ENCODE peak calls at places on chromosomes 7 and 10, in eight cellular contexts. S, N, Z, D, P, U, O and T are unnamed samples.

GRCh38 chr7:111329367-111330234 is 232.7 kb downstream of the IMMP2L start:
- DNase-seq in D (peak; percentile 48), S (no peak), N (no peak), Z (no peak), O (no peak), U (no peak), P (no peak), T (no peak)

GRCh38 chr7:23298885-23299769 is at the start of gene MALSU1:
- DNase-seq in D (peak; percentile 96), O (peak; percentile 97), P (peak; percentile 88), Z (peak; percentile 65), U (peak; percentile 97), S (peak; percentile 100), N (peak; percentile 95), T (peak; percentile 96)

GRCh38 chr10:45374451-45375052 is 536 bp downstream of the ALOX5 start:
- DNase-seq in N (no peak), O (peak; percentile 33), D (no peak), U (no peak), Z (no peak), S (peak; percentile 45), P (no peak), T (peak; percentile 28)

GRCh38 chr7:120444650-120445049 is 171.7 kb downstream of the KCND2 start:
- DNase-seq in S (no peak), N (no peak), O (no peak), U (no peak), Z (no peak), P (no peak), D (no peak), T (no peak)

GRCh38 chr7:380724-381210 is 90.8 kb downstream of the FOXL3 start:
- DNase-seq in P (no peak), O (no peak), D (no peak), Z (no peak), U (no peak), N (no peak), S (no peak), T (no peak)

GRCh38 chr7:38554586-38554985 is 76.6 kb downstream of the AMPH start:
- DNase-seq in D (no peak), O (no peak), U (no peak), N (no peak), S (no peak), Z (no peak), P (no peak), T (no peak)

GRCh38 chr7:67413670-67414069 is 417.0 kb downstream of the TYW1 start:
- DNase-seq in O (no peak), S (no peak), P (no peak), N (no peak), Z (no peak), U (no peak), D (no peak), T (no peak)

GRCh38 chr7:4241791-4242190 is 440.3 kb upstream of the FOXK1 start:
- DNase-seq in P (no peak), D (no peak), S (no peak), U (no peak), Z (no peak), O (no peak), N (no peak), T (no peak)

GRCh38 chr10:46539596-46540411 is 16.7 kb downstream of the GPRIN2 start:
- DNase-seq in U (no peak), P (no peak), D (peak; percentile 86), O (peak; percentile 4), S (no peak), Z (no peak), N (no peak), T (peak; percentile 46)

GRCh38 chr10:15123749-15124184 is 26.6 kb downstream of the RPP38 start:
- DNase-seq in N (no peak), O (no peak), U (no peak), Z (peak; percentile 81), P (no peak), D (peak; percentile 85), S (no peak), T (peak; percentile 77)

GRCh38 chr10:3622845-3623621 is 162.0 kb downstream of the KLF6 start:
- DNase-seq in S (no peak), U (no peak), D (peak; percentile 28), Z (no peak), P (no peak), N (no peak), O (no peak), T (peak; percentile 57)

GRCh38 chr7:23393636-23394035 is 76.7 kb downstream of the IGF2BP3 start:
- DNase-seq in Z (no peak), O (no peak), U (no peak), S (no peak), P (no peak), D (no peak), N (no peak), T (no peak)

GRCh38 chr10:2964632-2965296 is 102.6 kb upstream of the PFKP start:
- DNase-seq in Z (no peak), P (no peak), S (no peak), D (no peak), U (no peak), N (no peak), O (no peak), T (no peak)

GRCh38 chr10:112208981-112209380 is 25.4 kb upstream of the GPAM start:
- DNase-seq in D (peak; percentile 52), P (no peak), U (no peak), Z (no peak), N (no peak), O (no peak), S (no peak), T (no peak)